ENCODE peak calls at places on chromosomes 16 and 17, in nine cellular contexts. One of them, this sample, is unnamed.

GRCh38 chr16:56931253-56931768 is 631 bp upstream of the HERPUD1 start:
- DNase-seq in PC-3: no peak
- DNase-seq in aorta: no peak
- DNase-seq in cardiac muscle cell: no peak
- DNase-seq in gastrocnemius medialis: no peak
- DNase-seq in small intestine: peak; percentile 54
- DNase-seq in effector memory CD4-positive, alpha-beta T cell: no peak
- DNase-seq in fibroblast of lung: no peak
- DNase-seq in lung: no peak
- DNase-seq in this sample: no peak

GRCh38 chr16:23072769-23073549 is 76.3 kb downstream of the USP31 start:
- DNase-seq in PC-3: peak; percentile 12
- DNase-seq in aorta: no peak
- DNase-seq in cardiac muscle cell: peak; percentile 15
- DNase-seq in gastrocnemius medialis: no peak
- DNase-seq in small intestine: no peak
- DNase-seq in effector memory CD4-positive, alpha-beta T cell: no peak
- DNase-seq in fibroblast of lung: no peak
- DNase-seq in lung: no peak
- DNase-seq in this sample: no peak

GRCh38 chr16:31868701-31869167 is 4.9 kb upstream of the ZNF267 start:
- DNase-seq in PC-3: peak; percentile 75
- DNase-seq in aorta: peak; percentile 90
- DNase-seq in cardiac muscle cell: peak; percentile 81
- DNase-seq in gastrocnemius medialis: peak; percentile 48
- DNase-seq in small intestine: peak; percentile 76
- DNase-seq in effector memory CD4-positive, alpha-beta T cell: peak; percentile 77
- DNase-seq in fibroblast of lung: peak; percentile 78
- DNase-seq in lung: peak; percentile 80
- DNase-seq in this sample: peak; percentile 74

GRCh38 chr16:77289331-77289809 is 90.2 kb downstream of the SYCE1L start:
- DNase-seq in PC-3: peak; percentile 51
- DNase-seq in aorta: no peak
- DNase-seq in cardiac muscle cell: peak; percentile 77
- DNase-seq in gastrocnemius medialis: no peak
- DNase-seq in small intestine: no peak
- DNase-seq in effector memory CD4-positive, alpha-beta T cell: no peak
- DNase-seq in fibroblast of lung: peak; percentile 68
- DNase-seq in lung: no peak
- DNase-seq in this sample: no peak

GRCh38 chr17:61398721-61399130 is 917 bp upstream of the TBX2 start:
- DNase-seq in PC-3: peak; percentile 35
- DNase-seq in aorta: no peak
- DNase-seq in cardiac muscle cell: no peak
- DNase-seq in gastrocnemius medialis: no peak
- DNase-seq in small intestine: no peak
- DNase-seq in effector memory CD4-positive, alpha-beta T cell: no peak
- DNase-seq in fibroblast of lung: peak; percentile 44
- DNase-seq in lung: no peak
- DNase-seq in this sample: no peak

GRCh38 chr17:82287849-82288601 is 14.5 kb upstream of the CSNK1D start:
- DNase-seq in PC-3: peak; percentile 88
- DNase-seq in aorta: peak; percentile 73
- DNase-seq in cardiac muscle cell: peak; percentile 89
- DNase-seq in gastrocnemius medialis: peak; percentile 55
- DNase-seq in small intestine: peak; percentile 99
- DNase-seq in effector memory CD4-positive, alpha-beta T cell: no peak
- DNase-seq in fibroblast of lung: peak; percentile 98
- DNase-seq in lung: peak; percentile 88
- DNase-seq in this sample: no peak

GRCh38 chr16:88616736-88617135 is 21.6 kb upstream of the IL17C start:
- DNase-seq in PC-3: no peak
- DNase-seq in aorta: no peak
- DNase-seq in cardiac muscle cell: no peak
- DNase-seq in gastrocnemius medialis: no peak
- DNase-seq in small intestine: no peak
- DNase-seq in effector memory CD4-positive, alpha-beta T cell: no peak
- DNase-seq in fibroblast of lung: no peak
- DNase-seq in lung: no peak
- DNase-seq in this sample: no peak

GRCh38 chr16:17817260-17817659 is 346.5 kb upstream of the XYLT1 start:
- DNase-seq in PC-3: no peak
- DNase-seq in aorta: no peak
- DNase-seq in cardiac muscle cell: no peak
- DNase-seq in gastrocnemius medialis: no peak
- DNase-seq in small intestine: no peak
- DNase-seq in effector memory CD4-positive, alpha-beta T cell: no peak
- DNase-seq in fibroblast of lung: no peak
- DNase-seq in lung: no peak
- DNase-seq in this sample: no peak

GRCh38 chr16:30186782-30187555 is 3.6 kb downstream of the CORO1A start:
- DNase-seq in PC-3: peak; percentile 55
- DNase-seq in aorta: peak; percentile 75
- DNase-seq in cardiac muscle cell: peak; percentile 51
- DNase-seq in gastrocnemius medialis: peak; percentile 40
- DNase-seq in small intestine: peak; percentile 74
- DNase-seq in effector memory CD4-positive, alpha-beta T cell: peak; percentile 83
- DNase-seq in fibroblast of lung: no peak
- DNase-seq in lung: peak; percentile 66
- DNase-seq in this sample: peak; percentile 95

GRCh38 chr17:73196500-73196899 is 3.6 kb downstream of the COG1 start:
- DNase-seq in PC-3: no peak
- DNase-seq in aorta: peak; percentile 50
- DNase-seq in cardiac muscle cell: peak; percentile 56
- DNase-seq in gastrocnemius medialis: no peak
- DNase-seq in small intestine: peak; percentile 79
- DNase-seq in effector memory CD4-positive, alpha-beta T cell: no peak
- DNase-seq in fibroblast of lung: peak; percentile 38
- DNase-seq in lung: no peak
- DNase-seq in this sample: no peak

GRCh38 chr17:40194821-40195220 is 17.6 kb downstream of the RAPGEFL1 start:
- DNase-seq in PC-3: no peak
- DNase-seq in aorta: no peak
- DNase-seq in cardiac muscle cell: no peak
- DNase-seq in gastrocnemius medialis: no peak
- DNase-seq in small intestine: no peak
- DNase-seq in effector memory CD4-positive, alpha-beta T cell: no peak
- DNase-seq in fibroblast of lung: no peak
- DNase-seq in lung: no peak
- DNase-seq in this sample: no peak

GRCh38 chr17:81142301-81143199 is 22.8 kb upstream of the PVALEF start:
- DNase-seq in PC-3: peak; percentile 83
- DNase-seq in aorta: peak; percentile 88
- DNase-seq in cardiac muscle cell: peak; percentile 84
- DNase-seq in gastrocnemius medialis: peak; percentile 47
- DNase-seq in small intestine: peak; percentile 87
- DNase-seq in effector memory CD4-positive, alpha-beta T cell: peak; percentile 45
- DNase-seq in fibroblast of lung: peak; percentile 69
- DNase-seq in lung: peak; percentile 79
- DNase-seq in this sample: peak; percentile 57

GRCh38 chr17:1071103-1071825 is 74.3 kb downstream of the TIMM22 start:
- DNase-seq in PC-3: no peak
- DNase-seq in aorta: no peak
- DNase-seq in cardiac muscle cell: no peak
- DNase-seq in gastrocnemius medialis: no peak
- DNase-seq in small intestine: no peak
- DNase-seq in effector memory CD4-positive, alpha-beta T cell: no peak
- DNase-seq in fibroblast of lung: no peak
- DNase-seq in lung: no peak
- DNase-seq in this sample: no peak

GRCh38 chr17:1070411-1070810 is 73.5 kb downstream of the TIMM22 start:
- DNase-seq in PC-3: no peak
- DNase-seq in aorta: no peak
- DNase-seq in cardiac muscle cell: no peak
- DNase-seq in gastrocnemius medialis: no peak
- DNase-seq in small intestine: no peak
- DNase-seq in effector memory CD4-positive, alpha-beta T cell: no peak
- DNase-seq in fibroblast of lung: no peak
- DNase-seq in lung: no peak
- DNase-seq in this sample: no peak

GRCh38 chr17:1073241-1073962 is 76.5 kb downstream of the TIMM22 start:
- DNase-seq in PC-3: no peak
- DNase-seq in aorta: no peak
- DNase-seq in cardiac muscle cell: no peak
- DNase-seq in gastrocnemius medialis: no peak
- DNase-seq in small intestine: peak; percentile 23
- DNase-seq in effector memory CD4-positive, alpha-beta T cell: no peak
- DNase-seq in fibroblast of lung: no peak
- DNase-seq in lung: no peak
- DNase-seq in this sample: no peak

GRCh38 chr17:1074886-1075665 is 78.1 kb downstream of the TIMM22 start:
- DNase-seq in PC-3: no peak
- DNase-seq in aorta: peak; percentile 23
- DNase-seq in cardiac muscle cell: no peak
- DNase-seq in gastrocnemius medialis: no peak
- DNase-seq in small intestine: peak; percentile 75
- DNase-seq in effector memory CD4-positive, alpha-beta T cell: no peak
- DNase-seq in fibroblast of lung: no peak
- DNase-seq in lung: no peak
- DNase-seq in this sample: no peak

GRCh38 chr17:1072551-1072961 is 75.6 kb downstream of the TIMM22 start:
- DNase-seq in PC-3: no peak
- DNase-seq in aorta: no peak
- DNase-seq in cardiac muscle cell: no peak
- DNase-seq in gastrocnemius medialis: no peak
- DNase-seq in small intestine: no peak
- DNase-seq in effector memory CD4-positive, alpha-beta T cell: no peak
- DNase-seq in fibroblast of lung: no peak
- DNase-seq in lung: no peak
- DNase-seq in this sample: no peak
- H3K4me1 ChIP-seq in PC-3: no peaks in the 10 kb centered on the region
- H3K4me1 ChIP-seq in aorta: no peaks in the 10 kb centered on the region
- H3K4me1 ChIP-seq in cardiac muscle cell: peaks cover 25% of the 10 kb centered on the region
- H3K4me1 ChIP-seq in gastrocnemius medialis: peaks cover 5% of the 10 kb centered on the region
- H3K4me1 ChIP-seq in small intestine: peaks cover 2% of the 10 kb centered on the region
- H3K4me1 ChIP-seq in effector memory CD4-positive, alpha-beta T cell: no peaks in the 10 kb centered on the region
- H3K4me1 ChIP-seq in fibroblast of lung: no peaks in the 10 kb centered on the region
- H3K4me1 ChIP-seq in lung: no peaks in the 10 kb centered on the region
- H3K4me1 ChIP-seq in this sample: no peaks in the 10 kb centered on the region

DNA sequence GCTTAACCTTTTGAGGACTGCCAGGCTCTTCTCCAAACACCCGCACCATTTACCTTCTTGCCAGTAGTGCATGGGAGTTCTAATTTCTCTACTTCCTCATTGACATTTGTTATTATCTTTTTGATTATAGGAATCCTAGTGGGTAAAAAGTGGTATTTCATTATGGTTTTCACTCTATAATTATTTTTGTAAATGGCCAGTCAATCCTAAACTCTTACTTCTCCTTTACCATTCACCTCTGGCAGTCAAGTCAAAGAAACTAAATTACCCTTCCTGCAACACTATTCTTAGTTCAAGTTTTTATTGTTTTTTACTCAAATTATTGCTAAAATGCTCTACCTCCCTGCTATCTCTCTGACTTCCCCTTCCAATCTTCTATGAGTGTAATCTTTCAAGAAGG is 29.8 kb upstream of the ANKFY1 start:
- DNase-seq in PC-3: no peak
- DNase-seq in aorta: no peak
- DNase-seq in cardiac muscle cell: no peak
- DNase-seq in gastrocnemius medialis: no peak
- DNase-seq in small intestine: no peak
- DNase-seq in effector memory CD4-positive, alpha-beta T cell: no peak
- DNase-seq in fibroblast of lung: no peak
- DNase-seq in lung: no peak
- DNase-seq in this sample: no peak
- H3K4me1 ChIP-seq in PC-3: no peaks in the 10 kb centered on the region
- H3K4me1 ChIP-seq in aorta: no peaks in the 10 kb centered on the region
- H3K4me1 ChIP-seq in cardiac muscle cell: peaks cover 20% of the 10 kb centered on the region
- H3K4me1 ChIP-seq in gastrocnemius medialis: peaks cover 27% of the 10 kb centered on the region
- H3K4me1 ChIP-seq in small intestine: no peaks in the 10 kb centered on the region
- H3K4me1 ChIP-seq in effector memory CD4-positive, alpha-beta T cell: no peaks in the 10 kb centered on the region
- H3K4me1 ChIP-seq in fibroblast of lung: peaks cover 4% of the 10 kb centered on the region
- H3K4me1 ChIP-seq in lung: peaks cover 3% of the 10 kb centered on the region
- H3K4me1 ChIP-seq in this sample: no peaks in the 10 kb centered on the region

GRCh38 chr17:1766382-1767135 is 4.7 kb downstream of the SERPINF1 start:
- DNase-seq in PC-3: no peak
- DNase-seq in aorta: no peak
- DNase-seq in cardiac muscle cell: no peak
- DNase-seq in gastrocnemius medialis: no peak
- DNase-seq in small intestine: no peak
- DNase-seq in effector memory CD4-positive, alpha-beta T cell: no peak
- DNase-seq in fibroblast of lung: no peak
- DNase-seq in lung: no peak
- DNase-seq in this sample: no peak
- H3K4me1 ChIP-seq in PC-3: no peaks in the 10 kb centered on the region
- H3K4me1 ChIP-seq in aorta: no peaks in the 10 kb centered on the region
- H3K4me1 ChIP-seq in cardiac muscle cell: peaks cover 20% of the 10 kb centered on the region
- H3K4me1 ChIP-seq in gastrocnemius medialis: peaks cover 47% of the 10 kb centered on the region
- H3K4me1 ChIP-seq in small intestine: peaks cover 6% of the 10 kb centered on the region
- H3K4me1 ChIP-seq in effector memory CD4-positive, alpha-beta T cell: peaks cover 38% of the 10 kb centered on the region
- H3K4me1 ChIP-seq in fibroblast of lung: peaks cover 19% of the 10 kb centered on the region
- H3K4me1 ChIP-seq in lung: no peaks in the 10 kb centered on the region
- H3K4me1 ChIP-seq in this sample: peaks cover 60% of the 10 kb centered on the region

GRCh38 chr17:46925185-46925858 is 2.4 kb downstream of the GOSR2 start:
- DNase-seq in PC-3: no peak
- DNase-seq in aorta: no peak
- DNase-seq in cardiac muscle cell: peak; percentile 16
- DNase-seq in gastrocnemius medialis: no peak
- DNase-seq in small intestine: peak; percentile 94
- DNase-seq in effector memory CD4-positive, alpha-beta T cell: no peak
- DNase-seq in fibroblast of lung: no peak
- DNase-seq in lung: no peak
- DNase-seq in this sample: no peak

GRCh38 chr17:46931596-46931995 is 8.6 kb downstream of the GOSR2 start:
- DNase-seq in PC-3: no peak
- DNase-seq in aorta: no peak
- DNase-seq in cardiac muscle cell: no peak
- DNase-seq in gastrocnemius medialis: no peak
- DNase-seq in small intestine: no peak
- DNase-seq in effector memory CD4-positive, alpha-beta T cell: no peak
- DNase-seq in fibroblast of lung: no peak
- DNase-seq in lung: no peak
- DNase-seq in this sample: no peak

GRCh38 chr17:46930083-46930482 is 7.1 kb downstream of the GOSR2 start:
- DNase-seq in PC-3: no peak
- DNase-seq in aorta: no peak
- DNase-seq in cardiac muscle cell: no peak
- DNase-seq in gastrocnemius medialis: no peak
- DNase-seq in small intestine: peak; percentile 65
- DNase-seq in effector memory CD4-positive, alpha-beta T cell: no peak
- DNase-seq in fibroblast of lung: no peak
- DNase-seq in lung: no peak
- DNase-seq in this sample: no peak

GRCh38 chr17:46928472-46929261 is 5.7 kb downstream of the GOSR2 start:
- DNase-seq in PC-3: no peak
- DNase-seq in aorta: no peak
- DNase-seq in cardiac muscle cell: no peak
- DNase-seq in gastrocnemius medialis: no peak
- DNase-seq in small intestine: peak; percentile 91
- DNase-seq in effector memory CD4-positive, alpha-beta T cell: no peak
- DNase-seq in fibroblast of lung: no peak
- DNase-seq in lung: no peak
- DNase-seq in this sample: no peak

DNA sequence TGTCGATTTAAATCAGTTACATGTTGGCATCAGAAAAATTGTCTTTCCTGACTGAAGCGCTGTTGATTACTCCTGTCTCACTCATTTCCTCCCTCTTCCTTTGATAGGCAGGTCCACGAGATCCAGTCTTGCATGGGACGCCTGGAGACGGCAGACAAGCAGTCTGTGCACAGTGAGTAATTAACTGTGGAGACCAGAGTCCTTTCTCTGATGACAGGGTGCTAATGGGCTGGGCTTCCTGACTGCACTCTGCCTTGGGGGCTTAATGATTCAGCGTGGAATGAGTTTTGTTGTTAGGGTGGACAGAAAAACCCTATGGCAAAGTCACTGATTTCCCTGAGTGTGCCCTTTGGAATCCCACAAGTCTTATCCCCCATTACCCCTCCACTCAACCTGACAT is 6.5 kb downstream of the GOSR2 start:
- DNase-seq in PC-3: peak; percentile 68
- DNase-seq in aorta: no peak
- DNase-seq in cardiac muscle cell: no peak
- DNase-seq in gastrocnemius medialis: no peak
- DNase-seq in small intestine: peak; percentile 93
- DNase-seq in effector memory CD4-positive, alpha-beta T cell: no peak
- DNase-seq in fibroblast of lung: no peak
- DNase-seq in lung: no peak
- DNase-seq in this sample: no peak
- H3K4me1 ChIP-seq in PC-3: peaks cover 15% of the 10 kb centered on the region
- H3K4me1 ChIP-seq in aorta: no peaks in the 10 kb centered on the region
- H3K4me1 ChIP-seq in cardiac muscle cell: peaks cover under 1% of the 10 kb centered on the region
- H3K4me1 ChIP-seq in gastrocnemius medialis: peaks cover 17% of the 10 kb centered on the region
- H3K4me1 ChIP-seq in small intestine: peaks cover 12% of the 10 kb centered on the region
- H3K4me1 ChIP-seq in effector memory CD4-positive, alpha-beta T cell: no peaks in the 10 kb centered on the region
- H3K4me1 ChIP-seq in fibroblast of lung: peaks cover 2% of the 10 kb centered on the region
- H3K4me1 ChIP-seq in lung: peaks cover 9% of the 10 kb centered on the region
- H3K4me1 ChIP-seq in this sample: peaks cover 17% of the 10 kb centered on the region